ENCODE peak calls at places on chromosome 14, in nine cellular contexts. One of them, this sample, is unnamed.
A peak's percentile ranks its signal among the peaks of the same experiment; 100 is the strongest.

GRCh38 chr14:61213116-61213720 is 67.9 kb downstream of the TMEM30B start:
- DNase-seq in HEK293T: no peak
- DNase-seq in activated CD4-positive, alpha-beta T cell treated with anti-CD3 and anti-CD28 coated beads for 48 hours: no peak
- DNase-seq in sciatic nerve: no peak
- DNase-seq in AG04450: no peak
- DNase-seq in NB4: no peak
- DNase-seq in HTR-8/SVneo: no peak
- DNase-seq in EL: peak; percentile 74
- DNase-seq in cardiac fibroblast: peak; percentile 57
- DNase-seq in this sample: no peak

GRCh38 chr14:58772814-58773620 is 135.3 kb downstream of the DACT1 start:
- DNase-seq in cardiac fibroblast: no peak
- DNase-seq in activated CD4-positive, alpha-beta T cell treated with anti-CD3 and anti-CD28 coated beads for 48 hours: no peak
- DNase-seq in HTR-8/SVneo: peak; percentile 45
- DNase-seq in NB4: no peak
- DNase-seq in AG04450: no peak
- DNase-seq in EL: no peak
- DNase-seq in sciatic nerve: no peak
- DNase-seq in HEK293T: peak; percentile 45
- DNase-seq in this sample: no peak

GRCh38 chr14:74574092-74574438 is 38.0 kb downstream of the LTBP2 start:
- DNase-seq in cardiac fibroblast: no peak
- DNase-seq in AG04450: no peak
- DNase-seq in HTR-8/SVneo: no peak
- DNase-seq in EL: no peak
- DNase-seq in HEK293T: no peak
- DNase-seq in NB4: no peak
- DNase-seq in activated CD4-positive, alpha-beta T cell treated with anti-CD3 and anti-CD28 coated beads for 48 hours: no peak
- DNase-seq in sciatic nerve: no peak
- DNase-seq in this sample: no peak

GRCh38 chr14:69685716-69686115 is 74.3 kb downstream of the SUSD6 start:
- DNase-seq in NB4: no peak
- DNase-seq in AG04450: no peak
- DNase-seq in sciatic nerve: peak; percentile 76
- DNase-seq in activated CD4-positive, alpha-beta T cell treated with anti-CD3 and anti-CD28 coated beads for 48 hours: peak; percentile 66
- DNase-seq in HEK293T: no peak
- DNase-seq in cardiac fibroblast: peak; percentile 75
- DNase-seq in EL: no peak
- DNase-seq in HTR-8/SVneo: no peak
- DNase-seq in this sample: no peak

GRCh38 chr14:63781686-63782085 is 53.8 kb upstream of the SGPP1 start:
- DNase-seq in HTR-8/SVneo: no peak
- DNase-seq in NB4: no peak
- DNase-seq in cardiac fibroblast: no peak
- DNase-seq in activated CD4-positive, alpha-beta T cell treated with anti-CD3 and anti-CD28 coated beads for 48 hours: no peak
- DNase-seq in sciatic nerve: no peak
- DNase-seq in EL: no peak
- DNase-seq in AG04450: no peak
- DNase-seq in HEK293T: no peak
- DNase-seq in this sample: no peak

GRCh38 chr14:23661542-23661941 is 25.4 kb downstream of the DHRS2 start:
- DNase-seq in NB4: no peak
- DNase-seq in HTR-8/SVneo: no peak
- DNase-seq in AG04450: no peak
- DNase-seq in HEK293T: no peak
- DNase-seq in EL: no peak
- DNase-seq in cardiac fibroblast: no peak
- DNase-seq in activated CD4-positive, alpha-beta T cell treated with anti-CD3 and anti-CD28 coated beads for 48 hours: no peak
- DNase-seq in sciatic nerve: no peak
- DNase-seq in this sample: no peak

GRCh38 chr14:103282932-103283331 is 51.1 kb upstream of the EIF5 start:
- DNase-seq in HTR-8/SVneo: no peak
- DNase-seq in EL: no peak
- DNase-seq in NB4: no peak
- DNase-seq in cardiac fibroblast: no peak
- DNase-seq in HEK293T: no peak
- DNase-seq in activated CD4-positive, alpha-beta T cell treated with anti-CD3 and anti-CD28 coated beads for 48 hours: no peak
- DNase-seq in AG04450: no peak
- DNase-seq in sciatic nerve: no peak
- DNase-seq in this sample: no peak

GRCh38 chr14:97580923-97581495 is 783.8 kb downstream of the VRK1 start:
- DNase-seq in EL: no peak
- DNase-seq in activated CD4-positive, alpha-beta T cell treated with anti-CD3 and anti-CD28 coated beads for 48 hours: peak; percentile 15
- DNase-seq in AG04450: no peak
- DNase-seq in cardiac fibroblast: no peak
- DNase-seq in NB4: peak; percentile 7
- DNase-seq in sciatic nerve: no peak
- DNase-seq in HEK293T: no peak
- DNase-seq in HTR-8/SVneo: no peak
- DNase-seq in this sample: no peak

GRCh38 chr14:92917041-92917940 is 5.7 kb upstream of the CHGA start:
- DNase-seq in cardiac fibroblast: no peak
- DNase-seq in NB4: no peak
- DNase-seq in HTR-8/SVneo: no peak
- DNase-seq in EL: no peak
- DNase-seq in HEK293T: no peak
- DNase-seq in activated CD4-positive, alpha-beta T cell treated with anti-CD3 and anti-CD28 coated beads for 48 hours: no peak
- DNase-seq in sciatic nerve: no peak
- DNase-seq in AG04450: no peak
- DNase-seq in this sample: peak; percentile 97

GRCh38 chr14:105885561-105886320 is 359.4 kb downstream of the TMEM121 start:
- DNase-seq in NB4: no peak
- DNase-seq in AG04450: no peak
- DNase-seq in activated CD4-positive, alpha-beta T cell treated with anti-CD3 and anti-CD28 coated beads for 48 hours: peak; percentile 1
- DNase-seq in sciatic nerve: peak; percentile 33
- DNase-seq in HTR-8/SVneo: no peak
- DNase-seq in HEK293T: no peak
- DNase-seq in cardiac fibroblast: no peak
- DNase-seq in EL: no peak
- DNase-seq in this sample: peak; percentile 4

GRCh38 chr14:85602366-85602765 is 72.4 kb downstream of the FLRT2 start:
- DNase-seq in EL: no peak
- DNase-seq in AG04450: no peak
- DNase-seq in HEK293T: no peak
- DNase-seq in sciatic nerve: no peak
- DNase-seq in activated CD4-positive, alpha-beta T cell treated with anti-CD3 and anti-CD28 coated beads for 48 hours: no peak
- DNase-seq in cardiac fibroblast: no peak
- DNase-seq in HTR-8/SVneo: no peak
- DNase-seq in NB4: no peak
- DNase-seq in this sample: no peak

GRCh38 chr14:24372701-24373416 is 4.9 kb downstream of the NFATC4 start:
- DNase-seq in HEK293T: no peak
- DNase-seq in HTR-8/SVneo: no peak
- DNase-seq in AG04450: no peak
- DNase-seq in cardiac fibroblast: peak; percentile 66
- DNase-seq in NB4: no peak
- DNase-seq in activated CD4-positive, alpha-beta T cell treated with anti-CD3 and anti-CD28 coated beads for 48 hours: no peak
- DNase-seq in EL: peak; percentile 44
- DNase-seq in sciatic nerve: peak; percentile 67
- DNase-seq in this sample: peak; percentile 99

GRCh38 chr14:103492156-103492555 is 30.5 kb downstream of the CKB start:
- DNase-seq in HEK293T: no peak
- DNase-seq in NB4: no peak
- DNase-seq in sciatic nerve: no peak
- DNase-seq in cardiac fibroblast: no peak
- DNase-seq in EL: no peak
- DNase-seq in activated CD4-positive, alpha-beta T cell treated with anti-CD3 and anti-CD28 coated beads for 48 hours: no peak
- DNase-seq in HTR-8/SVneo: no peak
- DNase-seq in AG04450: no peak
- DNase-seq in this sample: no peak

GRCh38 chr14:101216725-101217463 is 313.4 kb upstream of the RTL1 start:
- DNase-seq in activated CD4-positive, alpha-beta T cell treated with anti-CD3 and anti-CD28 coated beads for 48 hours: no peak
- DNase-seq in HEK293T: no peak
- DNase-seq in EL: no peak
- DNase-seq in cardiac fibroblast: no peak
- DNase-seq in NB4: no peak
- DNase-seq in AG04450: no peak
- DNase-seq in HTR-8/SVneo: no peak
- DNase-seq in sciatic nerve: peak; percentile 23
- DNase-seq in this sample: no peak

This sample was measured in BE2C.